ENCODE peak calls at places on chromosomes 3 and 15, in eight cellular contexts. S is NCI-H748 treated with DMSO at 0.1 percent for 48 hours; E is T-helper 2 cell; V is NCI-H1048; M is IMR-90; R is PC-3; Z is GM12865; U is activated CD8-positive, alpha-beta T cell treated with anti-CD3 and anti-CD28 coated beads for 36 hours. G is an unnamed sample.

GRCh38 chr15:57352535-57353316 is 23.6 kb upstream of the CGNL1 start:
- DNase-seq in S (no peak), E (no peak), V (no peak), M (no peak), R (no peak), Z (no peak), U (no peak), G (no peak)

GRCh38 chr15:45458746-45459403 is 63.7 kb downstream of the SLC30A4 start:
- DNase-seq in S (peak; percentile 27), E (peak; percentile 66), V (no peak), M (peak; percentile 37), R (peak; percentile 76), Z (peak; percentile 76), U (peak; percentile 89), G (peak; percentile 68)

GRCh38 chr3:72278349-72279067 is 493.6 kb upstream of the PROK2 start:
- DNase-seq in S (no peak), E (no peak), V (no peak), M (no peak), R (no peak), Z (no peak), U (no peak), G (no peak)

GRCh38 chr3:44981751-44982150 is 5.7 kb downstream of the EXOSC7 start:
- DNase-seq in S (no peak), E (no peak), V (no peak), M (no peak), R (no peak), Z (peak; percentile 28), U (no peak), G (no peak)

GRCh38 chr3:50327943-50328691 is at the start of gene TUSC2:
- DNase-seq in S (peak; percentile 77), E (peak; percentile 92), V (peak; percentile 95), M (peak; percentile 94), R (peak; percentile 99), Z (peak; percentile 98), U (peak; percentile 99), G (peak; percentile 99)

GRCh38 chr3:142657033-142657432 is 60.8 kb downstream of the PLS1 start:
- DNase-seq in S (no peak), E (no peak), V (no peak), M (no peak), R (no peak), Z (no peak), U (no peak), G (no peak)

GRCh38 chr3:124833710-124834332 is 53.3 kb downstream of the ITGB5 start:
- DNase-seq in S (no peak), E (no peak), V (no peak), M (no peak), R (no peak), Z (no peak), U (no peak), G (no peak)

GRCh38 chr15:91128028-91128427 is 28.0 kb downstream of the SV2B start:
- DNase-seq in S (no peak), E (no peak), V (no peak), M (no peak), R (no peak), Z (no peak), U (no peak), G (no peak)

GRCh38 chr3:125602752-125603649 is 7.7 kb upstream of the OSBPL11 start:
- DNase-seq in S (no peak), E (no peak), V (no peak), M (peak; percentile 24), R (peak; percentile 19), Z (no peak), U (no peak), G (no peak)

GRCh38 chr3:192675958-192676649 is 51.2 kb downstream of the FGF12 start:
- DNase-seq in S (no peak), E (no peak), V (no peak), M (no peak), R (no peak), Z (peak; percentile 38), U (peak; percentile 52), G (no peak)

GRCh38 chr3:127072971-127073851 is 90.3 kb downstream of the PLXNA1 start:
- DNase-seq in S (no peak), E (no peak), V (no peak), M (no peak), R (no peak), Z (no peak), U (no peak), G (no peak)

G was measured in NCI-H526.